ENCODE peak calls at places on chromosomes 11 and 22, in five cellular contexts. T is IMR-90, D is HCT116, U is neuronal stem cell, P is A549. N is an unnamed sample. For H3K4me1, the result is how much of the 10 kb centered on the place peaks cover.

GRCh38 chr11:65498042-65498726 is 661 bp upstream of the MALAT1 start:
- DNase-seq in T (peak), D (no peak), U (no peak), P (peak), N (no peak)

GRCh38 chr11:27693398-27693797 is 6.9 kb downstream of the BDNF start:
- DNase-seq in T (no peak), D (no peak), U (no peak), P (no peak), N (no peak)

GRCh38 chr22:35477911-35478582 is 62.6 kb upstream of the RASD2 start:
- DNase-seq in T (peak), D (peak), U (no peak), P (peak), N (peak)

GRCh38 chr22:29377979-29378378 is 10.4 kb downstream of the AP1B1 start:
- DNase-seq in T (no peak), D (no peak), U (no peak), P (no peak), N (peak)

GRCh38 chr11:126405906-126406305 is 50.4 kb downstream of the ST3GAL4 start:
- DNase-seq in T (no peak), D (peak), U (no peak), P (no peak), N (peak)

GRCh38 chr11:126029237-126029636 is 33.4 kb downstream of the CDON start:
- DNase-seq in T (no peak), D (no peak), U (no peak), P (no peak), N (no peak)

GRCh38 chr11:71212871-71213559 is 39.4 kb downstream of the SHANK2 start:
- DNase-seq in T (peak), D (no peak), U (no peak), P (no peak), N (no peak)

GRCh38 chr11:120306519-120307242 is 18.4 kb upstream of the TLCD5 start:
- DNase-seq in T (peak), D (peak), U (no peak), P (peak), N (peak)

GRCh38 chr11:75374646-75375045 is 23.2 kb upstream of the ARRB1 start:
- DNase-seq in T (no peak), D (no peak), U (no peak), P (no peak), N (no peak)

GRCh38 chr11:2742201-2742600 is 42.4 kb upstream of the KCNQ1OT1 start:
- DNase-seq in T (no peak), D (no peak), U (no peak), P (no peak), N (no peak)

GRCh38 chr11:8693010-8693551 is 10.5 kb downstream of the RPL27A start:
- DNase-seq in T (peak), D (no peak), U (no peak), P (no peak), N (peak)

GRCh38 chr11:19701421-19701820 is 11.2 kb upstream of the NAV2 start:
- DNase-seq in T (no peak), D (no peak), U (no peak), P (no peak), N (no peak)

GRCh38 chr11:125412509-125412908 is 83.6 kb downstream of the FEZ1 start:
- DNase-seq in T (no peak), D (no peak), U (no peak), P (no peak), N (no peak)

GRCh38 chr11:110295487-110296225 is 758 bp downstream of the RDX start:
- DNase-seq in T (peak), D (no peak), U (peak), P (peak), N (peak)

GRCh38 chr11:67648140-67648795 is 2.3 kb downstream of the ACY3 start:
- DNase-seq in T (no peak), D (peak), U (no peak), P (peak), N (peak)

GRCh38 chr22:36155702-36156101 is 4.9 kb downstream of the APOL3 start:
- DNase-seq in T (no peak), D (no peak), U (no peak), P (no peak), N (no peak)

GRCh38 chr22:42287174-42287890 is 16.9 kb upstream of the TCF20 start:
- DNase-seq in T (no peak), D (no peak), U (no peak), P (no peak), N (no peak)

GRCh38 chr22:39839917-39840510 is 53.5 kb downstream of the ENTHD1 start:
- DNase-seq in T (no peak), D (no peak), U (no peak), P (no peak), N (no peak)

GRCh38 chr11:116827461-116827860 is 2.2 kb upstream of the APOC3 start:
- DNase-seq in T (no peak), D (no peak), U (no peak), P (no peak), N (no peak)

GRCh38 chr11:91907225-91907624 is 317.4 kb upstream of the FAT3 start:
- DNase-seq in T (no peak), D (no peak), U (no peak), P (no peak), N (no peak)

GRCh38 chr11:102401905-102402304 is 50.7 kb downstream of the TMEM123 start:
- DNase-seq in T (no peak), D (no peak), U (no peak), P (no peak), N (no peak)

GRCh38 chr11:103803062-103803461 is 233.4 kb upstream of the DDI1 start:
- DNase-seq in T (peak), D (no peak), U (no peak), P (no peak), N (no peak)

GRCh38 chr11:8040261-8040920 is 40.6 kb upstream of the TUB start:
- DNase-seq in T (no peak), D (no peak), U (no peak), P (no peak), N (no peak)

GRCh38 chr11:62546244-62546936 is at the start of gene AHNAK:
- DNase-seq in T (peak), D (no peak), U (peak), P (peak), N (no peak)

GRCh38 chr22:36587289-36588154 is 58.6 kb upstream of the EIF3D start:
- DNase-seq in T (peak), D (no peak), U (no peak), P (no peak), N (no peak)

GRCh38 chr11:7522546-7522945 is 8.7 kb downstream of the PPFIBP2 start:
- DNase-seq in T (no peak), D (no peak), U (no peak), P (no peak), N (no peak)

GRCh38 chr11:78418584-78419211 is 1.1 kb upstream of the GAB2 start:
- DNase-seq in T (peak), D (no peak), U (no peak), P (no peak), N (no peak)

GRCh38 chr22:43171607-43172006 is 15.3 kb downstream of the TTLL12 start:
- DNase-seq in T (no peak), D (no peak), U (no peak), P (no peak), N (no peak)

GRCh38 chr22:30857103-30857502 is 111.5 kb downstream of the MORC2 start:
- DNase-seq in T (no peak), D (no peak), U (no peak), P (no peak), N (no peak)

GRCh38 chr11:116882386-116882785 is 45.0 kb upstream of the APOA1 start:
- DNase-seq in T (peak), D (peak), U (no peak), P (no peak), N (no peak)

GRCh38 chr11:73663604-73664495 is 17.5 kb downstream of the PLEKHB1 start:
- DNase-seq in T (no peak), D (no peak), U (no peak), P (no peak), N (peak)

GRCh38 chr11:9316334-9316733 is 1.9 kb upstream of the TMEM41B start:
- DNase-seq in T (no peak), D (no peak), U (no peak), P (no peak), N (no peak)

GRCh38 chr22:36010090-36010489 is 18.5 kb downstream of the RBFOX2 start:
- DNase-seq in T (no peak), D (no peak), U (peak), P (no peak), N (no peak)

GRCh38 chr22:36366291-36366708 is 21.5 kb downstream of the MYH9 start:
- DNase-seq in T (peak), D (no peak), U (no peak), P (no peak), N (no peak)

GRCh38 chr11:64969209-64969608 is 2.7 kb downstream of the MAJIN start:
- DNase-seq in T (peak), D (no peak), U (no peak), P (peak), N (peak)

DNA sequence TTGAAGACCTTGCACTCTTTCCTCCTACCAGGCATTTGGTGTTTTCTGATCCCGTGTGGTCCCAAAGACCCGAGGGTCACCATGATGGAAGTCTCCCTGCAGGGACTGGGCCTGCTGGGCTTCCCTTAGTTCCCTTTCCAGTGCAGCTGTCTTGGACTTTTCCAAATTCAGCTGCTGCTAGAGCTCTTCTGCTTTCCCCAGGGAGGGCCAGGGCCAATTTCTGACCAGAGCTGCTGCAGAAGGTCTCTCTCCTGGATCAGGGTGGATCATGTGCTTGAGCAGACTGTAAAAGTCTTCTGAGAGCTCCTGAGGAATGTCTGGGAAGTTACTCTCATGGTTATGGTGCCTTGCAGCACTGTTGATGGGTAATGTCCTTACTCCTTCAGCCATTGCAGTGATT is 23.2 kb downstream of the LDLRAD3 start:
- DNase-seq in T (no peak), D (no peak), U (no peak), P (no peak), N (no peak)
- H3K4me2 ChIP-seq in T (no peak), D (no peak), U (no peak), P (no peak), N (no peak)

GRCh38 chr11:122181372-122181771 is 65.4 kb upstream of the BLID start:
- DNase-seq in T (no peak), D (no peak), U (no peak), P (no peak), N (no peak)
- H3K4me1 ChIP-seq in T (under half), D (half or more), U (under half), P (under half), N (half or more)

DNA sequence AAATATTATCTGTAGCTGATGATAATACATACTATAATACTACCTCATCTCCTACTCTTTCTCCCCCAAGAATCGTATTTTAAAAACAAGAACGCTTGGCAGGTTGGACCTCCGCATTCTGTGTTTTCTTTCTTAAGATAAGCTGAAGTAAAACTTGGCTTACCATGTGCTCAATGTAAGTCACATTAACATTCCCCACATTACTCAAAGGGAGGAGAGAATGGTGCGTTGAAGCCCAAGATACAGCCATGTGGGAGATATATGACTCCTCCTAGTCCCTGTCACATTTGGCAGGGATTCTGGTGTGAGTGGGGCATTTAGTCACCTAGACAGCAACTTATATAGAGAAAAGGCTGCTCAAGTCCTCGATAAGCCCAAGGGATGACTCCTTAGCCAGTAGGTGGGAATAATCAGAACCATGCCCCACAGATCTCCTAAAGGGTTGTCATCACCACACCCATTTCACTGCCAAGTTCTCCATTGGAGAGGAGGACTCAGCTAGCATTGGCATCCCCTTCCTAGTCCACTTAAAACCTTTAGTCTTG is 4.6 kb downstream of the PRSS23 start:
- DNase-seq in T (no peak), D (no peak), U (no peak), P (no peak), N (no peak)
- H3K4me2 ChIP-seq in T (no peak), D (no peak), U (peak), P (peak), N (no peak)

DNA sequence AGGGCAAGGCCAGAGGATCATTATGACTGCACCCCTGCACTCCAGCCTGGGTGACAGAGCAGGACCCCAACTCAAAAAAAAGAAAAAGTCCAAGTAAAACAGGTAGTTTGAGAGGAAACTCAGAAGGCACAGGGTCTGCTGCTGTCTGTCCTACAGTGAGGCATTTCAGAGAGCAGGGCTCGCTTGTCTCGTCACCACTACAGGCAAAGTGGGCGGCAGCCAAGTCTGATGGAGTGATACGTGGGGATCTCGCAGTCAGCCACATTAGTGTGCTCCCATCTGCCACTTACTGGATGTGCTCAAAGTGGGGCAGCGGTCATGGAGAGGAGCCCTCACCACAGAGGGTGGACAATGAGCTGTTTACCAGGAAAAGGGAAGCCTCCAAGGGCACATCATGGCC is 42.1 kb downstream of the PI4KA start:
- DNase-seq in T (no peak), D (no peak), U (no peak), P (no peak), N (no peak)
- H3K4me1 ChIP-seq in T (under half), D (under half), U (under half), P (under half), N (under half)

GRCh38 chr22:17422736-17423343 is 53.6 kb downstream of the CECR2 start:
- DNase-seq in T (no peak), D (no peak), U (no peak), P (no peak), N (no peak)

GRCh38 chr22:17423616-17424015 is 54.4 kb downstream of the CECR2 start:
- DNase-seq in T (no peak), D (no peak), U (no peak), P (peak), N (no peak)

GRCh38 chr22:17419348-17419747 is 50.1 kb downstream of the CECR2 start:
- DNase-seq in T (no peak), D (no peak), U (no peak), P (no peak), N (no peak)

DNA sequence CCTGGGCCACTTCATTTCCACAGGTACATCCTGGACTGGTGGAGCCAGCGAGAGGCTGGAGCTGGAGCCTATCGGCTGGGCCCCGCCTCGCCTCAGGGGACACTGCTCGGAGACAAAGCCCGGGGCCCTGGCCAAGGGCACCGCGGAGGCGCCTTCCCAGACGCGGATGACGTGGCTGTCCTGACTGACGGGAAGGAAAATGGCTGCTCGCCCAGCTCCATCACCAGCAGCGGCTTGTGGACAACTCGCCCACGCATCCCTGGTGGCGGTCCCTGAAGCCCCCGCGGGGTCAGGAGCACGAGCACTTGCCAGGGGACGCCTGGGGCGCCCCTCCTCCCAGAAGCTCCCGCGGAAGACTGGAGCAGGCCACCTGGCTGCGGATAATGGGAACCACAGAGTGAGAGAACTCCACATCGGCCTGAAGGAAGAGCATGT is 49.6 kb downstream of the CECR2 start:
- DNase-seq in T (no peak), D (no peak), U (no peak), P (no peak), N (no peak)
- H3K4me2 ChIP-seq in T (no peak), D (no peak), U (no peak), P (no peak), N (no peak)

GRCh38 chr22:38292694-38293093 is 19.9 kb upstream of the TMEM184B start:
- DNase-seq in T (no peak), D (no peak), U (no peak), P (no peak), N (no peak)
- H3K4me1 ChIP-seq in T (under half), D (under half), U (under half), P (under half), N (half or more)

N was measured in PC-9.